ENCODE peak calls at places on chromosomes 3 and 15, in ten cellular contexts. O, Y, P, D, H, A, R, Q, E and G are unnamed samples.

GRCh38 chr15:91704343-91704742 is 149.2 kb upstream of the SLCO3A1 start:
- DNase-seq in O (no peak), Y (no peak), P (no peak), D (no peak), H (no peak), A (no peak), R (no peak), Q (no peak), E (no peak), G (no peak)

GRCh38 chr15:76147906-76148553 is 88.2 kb downstream of the TMEM266 start:
- DNase-seq in O (peak; percentile 79), Y (peak; percentile 79), P (peak; percentile 44), D (no peak), H (no peak), A (no peak), R (peak; percentile 55), Q (peak; percentile 66), E (peak; percentile 71), G (no peak)

GRCh38 chr15:61396235-61396927 is 167.3 kb upstream of the RORA start:
- DNase-seq in O (no peak), Y (no peak), P (no peak), D (no peak), H (peak; percentile 60), A (no peak), R (no peak), Q (no peak), E (no peak), G (no peak)

GRCh38 chr3:122918576-122919290 is 108.8 kb downstream of the SEMA5B start:
- DNase-seq in O (no peak), Y (peak; percentile 57), P (no peak), D (no peak), H (no peak), A (no peak), R (no peak), Q (no peak), E (no peak), G (no peak)

GRCh38 chr15:57500979-57501576 is 90.6 kb upstream of the MYZAP start:
- DNase-seq in O (no peak), Y (no peak), P (no peak), D (no peak), H (no peak), A (no peak), R (no peak), Q (no peak), E (no peak), G (no peak)

GRCh38 chr3:84836961-84837360 is 121.8 kb upstream of the CADM2 start:
- DNase-seq in O (no peak), Y (peak; percentile 64), P (no peak), D (no peak), H (no peak), A (peak; percentile 88), R (no peak), Q (no peak), E (peak; percentile 58), G (no peak)

GRCh38 chr3:172223870-172224269 is 184.5 kb downstream of the FNDC3B start:
- DNase-seq in O (no peak), Y (no peak), P (no peak), D (no peak), H (no peak), A (no peak), R (no peak), Q (no peak), E (no peak), G (no peak)

GRCh38 chr3:51675201-51675611 is 4.2 kb downstream of the TEX264 start:
- DNase-seq in O (peak; percentile 15), Y (no peak), P (no peak), D (peak; percentile 4), H (no peak), A (no peak), R (no peak), Q (no peak), E (peak; percentile 10), G (no peak)

GRCh38 chr3:129106320-129106719 is 15.3 kb downstream of the RAB43 start:
- DNase-seq in O (no peak), Y (no peak), P (peak; percentile 74), D (no peak), H (no peak), A (no peak), R (peak; percentile 50), Q (no peak), E (no peak), G (no peak)

GRCh38 chr3:139109271-139109670 is 64.6 kb upstream of the PRR23C start:
- DNase-seq in O (no peak), Y (no peak), P (no peak), D (no peak), H (no peak), A (no peak), R (no peak), Q (no peak), E (no peak), G (no peak)

GRCh38 chr3:115710799-115711198 is 87.5 kb downstream of the GAP43 start:
- DNase-seq in O (no peak), Y (no peak), P (no peak), D (no peak), H (no peak), A (no peak), R (no peak), Q (no peak), E (no peak), G (no peak)

GRCh38 chr3:151308089-151308488 is 8.5 kb downstream of the GPR87 start:
- DNase-seq in O (no peak), Y (no peak), P (no peak), D (no peak), H (no peak), A (no peak), R (no peak), Q (no peak), E (no peak), G (no peak)

GRCh38 chr15:64522226-64522823 is 61.9 kb downstream of the ZNF609 start:
- DNase-seq in O (no peak), Y (no peak), P (no peak), D (no peak), H (no peak), A (no peak), R (no peak), Q (no peak), E (no peak), G (no peak)

GRCh38 chr3:11482024-11482423 is 161.7 kb downstream of the VGLL4 start:
- DNase-seq in O (peak; percentile 55), Y (peak; percentile 30), P (no peak), D (peak; percentile 79), H (no peak), A (no peak), R (peak; percentile 77), Q (peak; percentile 87), E (no peak), G (no peak)

GRCh38 chr15:74604983-74605809 is 10.4 kb upstream of the CLK3 start:
- DNase-seq in O (no peak), Y (no peak), P (no peak), D (no peak), H (no peak), A (no peak), R (no peak), Q (no peak), E (no peak), G (no peak)

GRCh38 chr3:196547067-196547466 is 21.3 kb downstream of the WDR53 start:
- DNase-seq in O (no peak), Y (no peak), P (no peak), D (no peak), H (no peak), A (no peak), R (no peak), Q (no peak), E (no peak), G (no peak)
- TF ChIP-seq CTCF in O (no peak), Y (no peak), P (peak; percentile 3), D (no peak), H (no peak), A (no peak), R (no peak), Q (no peak), E (no peak), G (no peak)

GRCh38 chr3:15538345-15538744 is 16.8 kb upstream of the COLQ start:
- DNase-seq in O (no peak), Y (no peak), P (no peak), D (no peak), H (no peak), A (no peak), R (no peak), Q (no peak), E (no peak), G (no peak)
- H3K4me1 ChIP-seq in O (no peaks in the 10 kb centered on the region), Y (no peaks in the 10 kb centered on the region), P (no peaks in the 10 kb centered on the region), D (peaks cover 13% of the 10 kb centered on the region), H (peaks cover 9% of the 10 kb centered on the region), A (no peaks in the 10 kb centered on the region), R (no peaks in the 10 kb centered on the region), Q (no peaks in the 10 kb centered on the region), E (no peaks in the 10 kb centered on the region), G (peaks cover 20% of the 10 kb centered on the region)

GRCh38 chr3:153142961-153143360 is 19.1 kb upstream of the RAP2B start:
- DNase-seq in O (no peak), Y (no peak), P (no peak), D (no peak), H (no peak), A (no peak), R (no peak), Q (no peak), E (no peak), G (no peak)

GRCh38 chr3:153137626-153138025 is 24.4 kb upstream of the RAP2B start:
- DNase-seq in O (no peak), Y (no peak), P (peak; percentile 30), D (no peak), H (no peak), A (no peak), R (no peak), Q (no peak), E (no peak), G (no peak)

DNA sequence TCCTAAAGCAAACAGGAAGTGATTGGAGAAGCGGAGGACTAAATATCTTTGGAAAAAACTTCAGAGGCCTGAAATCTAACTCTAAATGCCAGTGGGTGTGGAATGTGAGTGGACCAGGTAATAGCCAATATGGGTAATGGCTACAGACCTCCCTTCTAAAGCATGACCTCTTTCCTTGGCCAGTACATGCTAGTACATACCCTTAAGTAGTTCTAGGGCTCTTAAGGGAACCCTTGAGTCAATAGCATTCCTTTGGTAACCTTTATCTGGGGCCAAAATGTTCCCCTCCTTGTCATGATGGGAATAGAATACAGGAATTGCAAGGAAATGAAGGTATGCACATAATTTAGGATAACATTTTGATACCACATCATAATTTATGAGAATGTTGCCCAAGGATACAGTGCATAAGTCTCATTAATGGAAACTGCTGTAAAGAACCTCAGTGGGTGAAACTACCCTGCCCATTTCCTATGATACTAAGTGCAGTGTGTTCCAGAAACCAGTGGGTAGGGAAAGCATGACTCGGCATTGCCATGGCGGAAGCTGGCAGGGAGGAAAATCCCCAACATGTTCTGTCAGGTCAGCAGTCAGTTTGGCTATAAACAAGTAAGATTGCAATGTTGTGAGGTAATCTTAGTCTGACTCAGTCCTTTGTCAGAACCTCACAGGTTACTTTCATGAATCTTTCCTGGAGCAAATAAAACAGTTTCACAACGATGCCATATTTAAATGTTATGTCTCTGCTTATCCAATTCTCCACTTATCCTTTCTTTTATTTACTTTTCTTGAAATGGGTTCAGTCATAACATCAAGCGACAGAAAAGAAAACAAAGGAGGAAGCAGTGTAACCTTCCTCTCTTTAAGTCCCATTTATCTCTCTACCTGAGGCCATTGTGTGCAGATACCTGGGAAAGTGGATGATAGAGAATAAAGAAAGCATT is 23.5 kb upstream of the RAP2B start:
- DNase-seq in O (peak; percentile 80), Y (peak; percentile 89), P (peak; percentile 89), D (no peak), H (peak; percentile 66), A (no peak), R (peak; percentile 29), Q (no peak), E (peak; percentile 89), G (peak; percentile 13)
- TF ChIP-seq CTCF in O (peak; percentile 8), Y (no peak), P (no peak), D (no peak), H (no peak), A (no peak), R (no peak), Q (no peak), E (no peak), G (no peak)

GRCh38 chr3:8503461-8503860 is 1.8 kb downstream of the LMCD1 start:
- DNase-seq in O (no peak), Y (no peak), P (no peak), D (no peak), H (no peak), A (no peak), R (no peak), Q (no peak), E (no peak), G (no peak)
- H3K4me1 ChIP-seq in O (no peaks in the 10 kb centered on the region), Y (peaks cover 52% of the 10 kb centered on the region), P (no peaks in the 10 kb centered on the region), D (peaks cover 88% of the 10 kb centered on the region), H (peaks cover 36% of the 10 kb centered on the region), A (peaks cover 12% of the 10 kb centered on the region), R (peaks cover 3% of the 10 kb centered on the region), Q (peaks cover 18% of the 10 kb centered on the region), E (peaks cover 69% of the 10 kb centered on the region), G (peaks cover 29% of the 10 kb centered on the region)